ENCODE peak calls at places on chromosomes 6 and 20, in eight cellular contexts. A, M, V, N, T, Q, X and W are unnamed samples. For H3K27me3, the result is how much of the 10 kb centered on the place peaks cover.

GRCh38 chr6:105005446-105005845 is 48.5 kb downstream of the LIN28B start:
- DNase-seq in V (no peak), A (no peak), T (no peak), N (no peak), Q (no peak), M (no peak), X (no peak), W (no peak)

GRCh38 chr6:93059911-93060310 is 359.4 kb downstream of the EPHA7 start:
- DNase-seq in Q (no peak), M (no peak), V (no peak), T (no peak), N (no peak), X (no peak), A (no peak), W (no peak)

GRCh38 chr6:38651121-38651784 is 11.5 kb upstream of the BTBD9 start:
- DNase-seq in N (no peak), A (no peak), Q (no peak), T (no peak), V (no peak), X (no peak), M (peak), W (no peak)

GRCh38 chr6:138909975-138910374 is 78.1 kb downstream of the REPS1 start:
- DNase-seq in V (no peak), T (no peak), A (no peak), Q (no peak), M (no peak), N (no peak), X (no peak), W (no peak)

GRCh38 chr6:35483892-35484645 is 12.8 kb downstream of the TEAD3 start:
- DNase-seq in M (no peak), Q (no peak), N (no peak), X (no peak), A (peak), V (no peak), T (no peak), W (no peak)

GRCh38 chr6:43972915-43973304 is 154.3 kb downstream of the MRPL14 start:
- DNase-seq in Q (no peak), V (no peak), N (no peak), X (no peak), T (peak), M (peak), A (peak), W (no peak)

GRCh38 chr6:166989427-166990034 is 9.7 kb upstream of the CEP43 start:
- DNase-seq in M (peak), V (peak), N (peak), Q (peak), A (no peak), X (no peak), T (no peak), W (peak)

GRCh38 chr6:10558575-10558974 is 37.4 kb downstream of the GCNT2 start:
- DNase-seq in T (no peak), X (no peak), V (no peak), M (no peak), A (no peak), Q (no peak), N (peak), W (no peak)

GRCh38 chr6:110422444-110422822 is 7.1 kb upstream of the DDO start:
- DNase-seq in N (no peak), T (no peak), V (no peak), A (no peak), X (no peak), M (no peak), Q (no peak), W (no peak)

DNA sequence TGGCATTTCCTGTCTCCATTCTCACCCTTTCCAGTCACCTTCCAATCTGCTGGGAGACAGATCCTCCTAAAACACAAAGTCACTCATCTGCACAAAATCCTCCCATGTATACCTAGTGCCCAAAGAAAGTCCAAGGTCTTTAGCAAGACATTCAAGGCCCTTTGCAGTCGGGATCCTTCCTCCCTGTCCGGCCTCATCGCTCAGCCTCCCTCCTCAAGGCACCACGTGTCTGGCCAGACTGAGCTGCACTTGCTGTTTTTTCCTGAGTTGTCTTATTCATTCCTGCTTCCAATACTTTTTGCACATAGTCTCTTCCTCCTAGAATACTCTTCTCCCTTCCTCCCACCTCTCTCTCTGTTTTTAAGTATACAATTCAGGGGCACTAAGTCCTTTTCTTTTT is 1.4 kb downstream of the TRIM15 start:
- DNase-seq in A (no peak), X (no peak), N (no peak), T (no peak), V (no peak), Q (no peak), M (no peak), W (no peak)
- H3K27me3 ChIP-seq in A (under half), X (under half), N (under half), T (under half), V (under half), Q (under half), M (under half), W (under half)

DNA sequence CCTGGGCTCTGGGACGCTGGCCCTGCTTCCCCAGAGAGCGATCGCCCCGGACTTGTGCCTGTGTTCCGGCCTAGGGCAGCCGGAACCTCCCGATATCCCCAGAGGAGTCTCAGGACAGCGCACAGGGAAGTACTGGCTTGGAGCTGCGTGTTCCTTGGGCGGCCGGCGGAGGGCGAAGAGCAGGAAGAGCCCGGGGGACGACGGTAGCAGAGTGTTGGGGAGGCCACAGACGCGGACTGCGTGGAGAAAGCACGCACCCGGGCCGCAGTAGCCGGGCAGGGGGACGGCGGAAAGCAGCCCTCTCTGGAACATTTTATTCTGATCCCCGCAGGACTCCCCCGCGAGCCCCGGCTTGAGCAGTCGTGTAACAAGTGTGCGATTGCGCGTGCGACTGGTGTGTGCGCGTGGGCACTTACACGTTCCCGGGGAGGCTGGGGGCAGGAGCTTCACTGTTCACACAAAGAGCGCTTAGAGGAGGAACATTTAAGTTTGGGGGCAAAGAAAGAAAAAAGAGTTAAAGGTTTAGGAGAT is 36.1 kb downstream of the NCR2 start:
- DNase-seq in T (peak), V (no peak), Q (no peak), N (peak), M (peak), A (no peak), X (peak), W (no peak)
- H3K27me3 ChIP-seq in T (half or more), V (under half), Q (under half), N (half or more), M (under half), A (under half), X (half or more), W (under half)

GRCh38 chr6:125533710-125534397 is 215.6 kb upstream of the HEY2 start:
- DNase-seq in X (peak), T (no peak), Q (no peak), N (peak), M (no peak), A (no peak), V (no peak), W (no peak)

GRCh38 chr6:125537090-125537489 is 212.3 kb upstream of the HEY2 start:
- DNase-seq in Q (no peak), T (no peak), V (no peak), N (peak), A (no peak), X (no peak), M (no peak), W (no peak)

GRCh38 chr6:125529061-125529460 is 220.4 kb upstream of the HEY2 start:
- DNase-seq in X (no peak), T (no peak), Q (no peak), A (no peak), V (no peak), N (peak), M (no peak), W (no peak)

GRCh38 chr6:125539892-125540291 is 209.5 kb upstream of the HEY2 start:
- DNase-seq in T (no peak), M (no peak), X (no peak), A (no peak), V (no peak), Q (no peak), N (no peak), W (no peak)

GRCh38 chr6:125534430-125535263 is 214.8 kb upstream of the HEY2 start:
- DNase-seq in Q (no peak), M (no peak), X (no peak), V (no peak), A (no peak), N (no peak), T (no peak), W (no peak)
- H3K27me3 ChIP-seq in Q (under half), M (under half), X (under half), V (under half), A (under half), N (under half), T (under half), W (under half)

GRCh38 chr20:56458227-56458821 is 10.1 kb upstream of the RTF2 start:
- DNase-seq in A (no peak), M (no peak), V (no peak), Q (no peak), N (no peak), X (no peak), T (no peak), W (no peak)
- H3K27me3 ChIP-seq in A (under half), M (under half), V (under half), Q (under half), N (half or more), X (under half), T (under half), W (under half)

DNA sequence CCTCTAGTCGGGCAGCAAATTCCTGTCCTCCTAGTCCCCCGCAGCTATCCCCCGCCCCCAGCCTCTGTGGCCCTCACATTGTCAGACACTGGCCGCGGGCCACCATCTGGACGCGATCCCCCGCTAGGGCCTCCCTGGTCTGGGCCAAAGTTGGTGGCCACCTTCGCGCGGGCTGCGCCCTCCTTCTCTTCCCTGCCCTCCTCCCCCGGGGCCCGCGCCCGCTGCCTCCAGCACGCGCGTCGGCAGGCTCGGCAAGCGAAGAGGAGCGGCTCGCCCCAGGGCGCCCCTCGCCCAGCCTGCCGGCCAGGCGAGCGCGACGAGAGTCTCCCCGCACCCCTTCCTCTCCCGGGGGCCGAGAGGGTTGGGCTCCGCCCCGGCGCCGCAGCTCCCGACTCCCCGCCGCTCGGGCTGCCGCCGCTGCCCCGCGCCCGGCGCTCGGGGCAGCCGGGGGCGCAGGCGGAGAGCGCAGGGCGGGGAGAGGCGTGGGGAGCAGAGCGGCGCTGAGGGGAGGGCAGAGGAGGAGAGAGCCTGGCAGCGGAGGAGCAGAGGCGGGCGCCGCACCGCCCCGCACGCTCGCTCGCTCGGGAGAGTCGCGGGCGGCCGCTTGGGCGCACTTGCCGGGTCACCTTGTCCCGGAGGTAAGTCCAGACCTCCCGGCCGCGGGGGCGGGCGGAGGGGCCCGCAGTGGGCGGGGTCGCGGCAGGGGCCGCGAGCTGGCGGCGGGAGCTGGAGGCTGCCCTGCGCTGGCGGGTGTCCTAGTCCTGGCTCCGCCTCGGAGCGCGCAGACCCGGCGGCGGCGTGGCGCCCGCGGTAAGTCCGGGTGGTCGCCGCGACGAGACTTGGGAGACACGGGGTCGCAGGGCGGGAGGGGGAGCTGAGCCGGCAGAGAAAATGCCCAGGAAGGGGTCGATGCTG is at the start of gene SYNDIG1:
- DNase-seq in X (peak), Q (no peak), V (no peak), N (peak), A (no peak), T (no peak), M (peak), W (no peak)
- H3K27me3 ChIP-seq in X (under half), Q (under half), V (under half), N (under half), A (under half), T (under half), M (under half), W (under half)